ENCODE peak calls at places on chromosomes 16 and 17, in four cellular contexts. One of them, this sample, is unnamed.

GRCh38 chr16:70685938-70686375 is at the start of gene MTSS2:
- DNase-seq in HepG2: peak; percentile 80
- DNase-seq in A549: peak; percentile 71
- DNase-seq in H1: peak; percentile 83
- DNase-seq in this sample: peak; percentile 91

GRCh38 chr17:68122587-68122986 is 87.1 kb downstream of the KPNA2 start:
- DNase-seq in HepG2: peak; percentile 42
- DNase-seq in H1: no peak
- DNase-seq in A549: no peak
- DNase-seq in this sample: no peak

GRCh38 chr17:68172461-68172954 is 75.3 kb upstream of the AMZ2 start:
- DNase-seq in A549: peak; percentile 71
- DNase-seq in H1: peak; percentile 87
- DNase-seq in HepG2: peak; percentile 67
- DNase-seq in this sample: peak; percentile 34

GRCh38 chr17:8807070-8807550 is 7.9 kb upstream of the MFSD6L start:
- DNase-seq in H1: peak; percentile 16
- DNase-seq in HepG2: no peak
- DNase-seq in A549: no peak
- DNase-seq in this sample: peak; percentile 13

GRCh38 chr17:80330276-80330675 is 69.6 kb downstream of the RNF213 start:
- DNase-seq in A549: no peak
- DNase-seq in H1: no peak
- DNase-seq in HepG2: no peak
- DNase-seq in this sample: no peak

GRCh38 chr16:83109736-83110135 is 483.0 kb downstream of the CDH13 start:
- DNase-seq in H1: no peak
- DNase-seq in HepG2: no peak
- DNase-seq in A549: no peak
- DNase-seq in this sample: no peak

GRCh38 chr17:36888236-36888957 is 48.9 kb upstream of the LHX1 start:
- DNase-seq in HepG2: no peak
- DNase-seq in A549: no peak
- DNase-seq in H1: no peak
- DNase-seq in this sample: no peak

GRCh38 chr17:8226536-8227237 is 16.3 kb upstream of the AURKB start:
- DNase-seq in A549: peak; percentile 97
- DNase-seq in H1: peak; percentile 90
- DNase-seq in HepG2: no peak
- DNase-seq in this sample: peak; percentile 62

GRCh38 chr16:57528499-57529323 is 7.7 kb downstream of the CCDC102A start:
- DNase-seq in HepG2: no peak
- DNase-seq in H1: peak; percentile 94
- DNase-seq in A549: no peak
- DNase-seq in this sample: no peak

GRCh38 chr17:78258323-78259229 is 27.1 kb downstream of the TMEM235 start:
- DNase-seq in HepG2: peak; percentile 36
- DNase-seq in A549: no peak
- DNase-seq in H1: no peak
- DNase-seq in this sample: peak; percentile 90

GRCh38 chr17:19386974-19387920 is at the start of gene MFAP4:
- DNase-seq in HepG2: no peak
- DNase-seq in H1: peak; percentile 66
- DNase-seq in A549: no peak
- DNase-seq in this sample: no peak

GRCh38 chr17:29590979-29591736 is 1.7 kb upstream of the GIT1 start:
- DNase-seq in HepG2: peak; percentile 58
- DNase-seq in A549: peak; percentile 92
- DNase-seq in H1: no peak
- DNase-seq in this sample: peak; percentile 74

GRCh38 chr17:4978720-4979119 is 8.8 kb downstream of the CAMTA2 start:
- DNase-seq in H1: no peak
- DNase-seq in HepG2: no peak
- DNase-seq in A549: no peak
- DNase-seq in this sample: no peak

GRCh38 chr17:48241770-48242497 is 134.4 kb downstream of the SNX11 start:
- DNase-seq in A549: no peak
- DNase-seq in H1: no peak
- DNase-seq in HepG2: no peak
- DNase-seq in this sample: no peak

GRCh38 chr17:6279659-6280058 is 155.3 kb downstream of the AIPL1 start:
- DNase-seq in H1: peak; percentile 74
- DNase-seq in A549: peak; percentile 51
- DNase-seq in HepG2: peak; percentile 38
- DNase-seq in this sample: peak; percentile 4

GRCh38 chr17:35312790-35313711 is 60.4 kb downstream of the SLFN11 start:
- DNase-seq in A549: peak; percentile 77
- DNase-seq in H1: peak; percentile 80
- DNase-seq in HepG2: peak; percentile 43
- DNase-seq in this sample: peak; percentile 64

GRCh38 chr16:50473375-50473945 is 74.7 kb upstream of the NKD1 start:
- DNase-seq in A549: no peak
- DNase-seq in HepG2: peak; percentile 58
- DNase-seq in H1: no peak
- DNase-seq in this sample: no peak

GRCh38 chr17:53227101-53227500 is 595.6 kb upstream of the KIF2B start:
- DNase-seq in HepG2: no peak
- DNase-seq in H1: no peak
- DNase-seq in A549: no peak
- DNase-seq in this sample: no peak

GRCh38 chr17:83179811-83180210 is 100.4 kb downstream of the METRNL start:
- DNase-seq in HepG2: no peak
- DNase-seq in A549: no peak
- DNase-seq in H1: peak; percentile 16
- DNase-seq in this sample: no peak

GRCh38 chr17:281365-281999 is 71.1 kb downstream of the RPH3AL start:
- DNase-seq in H1: no peak
- DNase-seq in A549: no peak
- DNase-seq in HepG2: no peak
- DNase-seq in this sample: no peak

GRCh38 chr16:82748026-82748425 is 121.3 kb downstream of the CDH13 start:
- DNase-seq in HepG2: no peak
- DNase-seq in A549: no peak
- DNase-seq in H1: no peak
- DNase-seq in this sample: no peak

DNA sequence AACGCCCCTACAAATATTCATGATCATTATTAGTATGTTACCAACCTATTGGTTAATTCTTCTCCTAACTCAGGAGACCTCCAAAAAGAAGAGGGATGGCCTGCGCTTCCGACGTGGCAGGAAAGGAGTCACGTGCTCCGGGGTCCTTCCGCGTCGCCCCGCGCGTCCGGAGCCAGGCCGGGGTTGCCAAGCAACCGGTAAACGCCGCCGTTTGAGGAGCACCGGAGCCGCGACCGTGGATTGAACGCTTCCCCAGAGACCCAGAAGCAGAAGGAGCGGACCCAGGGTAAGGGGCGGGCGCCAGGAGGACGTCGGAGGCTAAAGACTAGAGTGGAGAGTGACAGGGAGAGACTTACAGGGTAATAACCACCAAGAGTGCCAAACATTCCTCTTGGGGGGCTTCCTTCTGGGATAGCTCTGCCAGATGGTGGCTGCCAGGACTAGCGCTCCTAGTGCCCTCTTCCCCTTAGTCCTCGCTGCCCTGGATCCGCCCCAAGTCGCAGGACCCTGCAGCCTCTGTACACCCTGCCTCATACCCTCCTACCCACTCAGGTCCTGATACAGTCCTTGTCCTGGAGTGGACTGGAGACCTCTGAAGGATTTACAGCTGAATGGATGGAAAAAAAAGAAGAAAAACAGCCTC is at the start of gene DNAI2:
- DNase-seq in A549: no peak
- DNase-seq in HepG2: no peak
- DNase-seq in H1: peak; percentile 73
- DNase-seq in this sample: no peak
- TF ChIP-seq RNF2 in A549: no peak
- TF ChIP-seq RNF2 in HepG2: no peak
- TF ChIP-seq RNF2 in H1: no peak
- TF ChIP-seq RNF2 in this sample: no peak

GRCh38 chr16:77332792-77333191 is 102.0 kb downstream of the ADAMTS18 start:
- DNase-seq in H1: no peak
- DNase-seq in HepG2: no peak
- DNase-seq in A549: no peak
- DNase-seq in this sample: no peak

GRCh38 chr16:77331802-77332586 is 102.8 kb downstream of the ADAMTS18 start:
- DNase-seq in H1: no peak
- DNase-seq in HepG2: no peak
- DNase-seq in A549: no peak
- DNase-seq in this sample: no peak

GRCh38 chr16:77327717-77328116 is 107.1 kb downstream of the ADAMTS18 start:
- DNase-seq in A549: no peak
- DNase-seq in H1: no peak
- DNase-seq in HepG2: no peak
- DNase-seq in this sample: no peak

GRCh38 chr16:77335652-77336234 is 99.1 kb downstream of the ADAMTS18 start:
- DNase-seq in HepG2: no peak
- DNase-seq in H1: peak; percentile 48
- DNase-seq in A549: no peak
- DNase-seq in this sample: no peak

GRCh38 chr16:77330332-77331043 is 104.3 kb downstream of the ADAMTS18 start:
- DNase-seq in HepG2: no peak
- DNase-seq in H1: no peak
- DNase-seq in A549: no peak
- DNase-seq in this sample: no peak
- TF ChIP-seq RNF2 in HepG2: no peak
- TF ChIP-seq RNF2 in H1: no peak
- TF ChIP-seq RNF2 in A549: no peak
- TF ChIP-seq RNF2 in this sample: no peak

DNA sequence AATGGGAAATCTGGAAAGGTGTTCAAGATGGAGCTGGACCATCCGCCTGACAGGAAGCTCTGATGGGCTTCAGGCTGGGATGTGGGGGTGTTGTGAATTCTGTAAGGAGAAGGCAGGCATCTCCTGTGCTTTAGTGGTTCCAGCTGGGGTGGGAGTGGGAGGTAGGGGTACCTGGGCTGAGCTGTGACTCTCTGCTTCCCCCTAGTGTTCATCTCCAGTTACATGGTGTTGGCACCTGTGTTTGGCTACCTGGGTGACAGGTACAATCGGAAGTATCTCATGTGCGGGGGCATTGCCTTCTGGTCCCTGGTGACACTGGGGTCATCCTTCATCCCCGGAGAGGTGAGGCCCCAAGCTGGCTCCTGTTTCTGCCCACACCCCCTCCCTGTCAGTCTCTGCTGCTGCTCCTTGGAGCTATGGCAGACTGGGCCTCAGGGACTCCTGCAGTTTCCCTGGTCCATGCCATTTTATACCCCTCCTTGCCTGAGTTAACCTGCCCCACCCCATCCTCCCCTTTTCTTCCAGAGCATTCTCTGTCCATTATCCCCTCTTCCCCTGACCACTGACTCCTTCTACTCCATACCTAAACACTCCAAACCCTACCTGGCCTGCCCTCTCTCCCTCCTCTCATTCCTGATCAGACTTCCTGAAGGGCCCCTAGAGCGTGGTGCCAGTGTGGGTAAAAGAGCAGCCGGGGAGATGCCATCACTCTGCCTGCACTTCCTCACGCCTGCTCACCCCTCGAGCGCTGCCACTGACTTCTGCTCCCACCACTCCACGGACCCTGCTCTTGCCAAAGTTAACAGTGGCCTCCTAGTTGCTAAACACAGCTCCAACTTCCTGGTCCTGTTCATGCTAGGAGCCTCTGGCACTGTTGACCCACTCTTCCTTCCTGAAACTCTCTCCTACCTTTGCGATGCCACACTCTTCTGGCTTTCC is 3.4 kb downstream of the SPNS1 start:
- DNase-seq in A549: no peak
- DNase-seq in H1: peak; percentile 64
- DNase-seq in HepG2: peak; percentile 35
- DNase-seq in this sample: peak; percentile 41
- TF ChIP-seq RNF2 in A549: no peak
- TF ChIP-seq RNF2 in H1: no peak
- TF ChIP-seq RNF2 in HepG2: no peak
- TF ChIP-seq RNF2 in this sample: no peak

GRCh38 chr17:2724783-2725164 is 13.2 kb upstream of the CLUH start:
- DNase-seq in A549: peak; percentile 85
- DNase-seq in H1: peak; percentile 77
- DNase-seq in HepG2: no peak
- DNase-seq in this sample: no peak

GRCh38 chr17:2721603-2722002 is 10.0 kb upstream of the CLUH start:
- DNase-seq in A549: no peak
- DNase-seq in HepG2: no peak
- DNase-seq in H1: no peak
- DNase-seq in this sample: no peak

GRCh38 chr17:2722611-2723010 is 11.0 kb upstream of the CLUH start:
- DNase-seq in A549: no peak
- DNase-seq in H1: no peak
- DNase-seq in HepG2: no peak
- DNase-seq in this sample: no peak

GRCh38 chr17:2723997-2724782 is 12.6 kb upstream of the CLUH start:
- DNase-seq in HepG2: no peak
- DNase-seq in A549: no peak
- DNase-seq in H1: peak; percentile 86
- DNase-seq in this sample: peak; percentile 39

GRCh38 chr17:2723505-2723996 is 12.0 kb upstream of the CLUH start:
- DNase-seq in H1: peak; percentile 79
- DNase-seq in A549: no peak
- DNase-seq in HepG2: no peak
- DNase-seq in this sample: no peak
- TF ChIP-seq RNF2 in H1: no peak
- TF ChIP-seq RNF2 in A549: no peak
- TF ChIP-seq RNF2 in HepG2: no peak
- TF ChIP-seq RNF2 in this sample: no peak

DNA sequence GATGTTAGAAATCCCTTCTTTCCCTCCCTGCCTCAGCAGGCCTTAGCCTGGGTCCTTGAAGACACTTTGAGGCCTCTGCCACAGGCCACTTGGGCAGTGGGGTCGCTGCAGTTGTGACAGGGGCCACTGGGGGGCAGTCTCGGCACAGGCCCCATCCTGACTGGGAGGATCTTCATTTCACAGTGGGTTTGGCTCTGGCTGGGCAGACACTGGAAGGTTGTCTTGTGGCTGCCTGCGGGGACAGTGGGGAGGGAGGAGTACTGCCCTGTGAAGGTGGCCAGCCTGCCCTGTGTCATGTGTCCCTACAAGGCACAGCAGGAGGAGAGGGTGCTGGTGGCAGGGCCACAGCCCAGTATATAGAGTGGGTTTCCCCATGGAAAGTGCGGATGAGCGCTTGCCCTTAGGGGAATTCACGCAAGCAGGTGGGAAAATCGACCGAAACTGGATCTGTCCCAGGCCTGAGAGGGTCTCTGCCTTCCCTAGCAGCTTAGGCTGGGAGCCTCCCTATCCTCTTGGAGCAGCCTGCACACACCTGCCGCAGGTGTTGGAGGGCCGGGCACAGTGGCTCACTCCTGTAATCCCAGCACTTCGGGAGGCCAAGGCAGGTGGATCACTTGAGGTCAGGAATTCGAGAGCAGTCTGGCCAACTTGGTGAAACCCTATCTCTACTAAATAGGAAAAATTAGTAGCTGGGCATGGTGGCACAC is 28.8 kb downstream of the GINS2 start:
- DNase-seq in A549: peak; percentile 58
- DNase-seq in H1: peak; percentile 98
- DNase-seq in HepG2: peak; percentile 39
- DNase-seq in this sample: peak; percentile 78
- TF ChIP-seq RNF2 in A549: no peak
- TF ChIP-seq RNF2 in H1: no peak
- TF ChIP-seq RNF2 in HepG2: no peak
- TF ChIP-seq RNF2 in this sample: no peak

This sample was measured in K562.